ENCODE peak calls at places on chromosomes 6 and 20, in four cellular contexts. L is H1, J is GM12878, R is HepG2. D is an unnamed sample.

GRCh38 chr20:8318999-8319614 is 187.0 kb downstream of the PLCB1 start:
- DNase-seq in L (no peak), J (no peak), R (no peak), D (no peak)

GRCh38 chr20:539236-539635 is 4.4 kb downstream of the CSNK2A1 start:
- DNase-seq in L (no peak), J (no peak), R (no peak), D (no peak)

GRCh38 chr6:169839029-169839481 is 87.6 kb downstream of the ERMARD start:
- DNase-seq in L (no peak), J (no peak), R (no peak), D (no peak)

GRCh38 chr20:43525016-43525415 is 17.5 kb downstream of the L3MBTL1 start:
- DNase-seq in L (no peak), J (no peak), R (no peak), D (no peak)

GRCh38 chr6:141562181-141562800 is 570.4 kb upstream of the GJE1 start:
- DNase-seq in L (no peak), J (no peak), R (no peak), D (no peak)

GRCh38 chr6:81997091-81997926 is 244.8 kb upstream of the TENT5A start:
- DNase-seq in L (no peak), J (peak; percentile 57), R (no peak), D (no peak)

GRCh38 chr20:24208652-24209051 is 220.1 kb upstream of the GGTLC1 start:
- DNase-seq in L (no peak), J (no peak), R (peak; percentile 28), D (peak; percentile 22)

GRCh38 chr20:17682103-17682888 is at the start of gene RRBP1:
- DNase-seq in L (peak; percentile 93), J (peak; percentile 82), R (peak; percentile 98), D (peak; percentile 93)

GRCh38 chr6:108068618-108069017 is 5.9 kb downstream of the OSTM1 start:
- DNase-seq in L (no peak), J (peak; percentile 9), R (no peak), D (no peak)

GRCh38 chr6:150719099-150719767 is 119.5 kb downstream of the PLEKHG1 start:
- DNase-seq in L (no peak), J (no peak), R (no peak), D (no peak)
- H3K4me1 ChIP-seq in L (peaks cover 7% of the 10 kb centered on the region), J (peaks cover 19% of the 10 kb centered on the region), R (peaks cover 5% of the 10 kb centered on the region), D (no peaks in the 10 kb centered on the region)

GRCh38 chr6:38194589-38194988 is 375.1 kb downstream of the ZFAND3 start:
- DNase-seq in L (no peak), J (no peak), R (no peak), D (no peak)
- TF ChIP-seq SUZ12 in L (no peak), J (no peak), R (no peak), D (no peak)

GRCh38 chr6:80522556-80522955 is 416.1 kb downstream of the BCKDHB start:
- DNase-seq in L (no peak), J (no peak), R (no peak), D (no peak)

GRCh38 chr6:80520195-80520594 is 413.7 kb downstream of the BCKDHB start:
- DNase-seq in L (no peak), J (no peak), R (no peak), D (no peak)

GRCh38 chr6:80523029-80523428 is 416.6 kb downstream of the BCKDHB start:
- DNase-seq in L (no peak), J (no peak), R (no peak), D (no peak)

GRCh38 chr6:80527552-80528052 is 421.1 kb downstream of the BCKDHB start:
- DNase-seq in L (no peak), J (no peak), R (peak; percentile 93), D (no peak)

GRCh38 chr6:80523531-80523970 is 417.1 kb downstream of the BCKDHB start:
- DNase-seq in L (peak; percentile 64), J (no peak), R (no peak), D (peak; percentile 28)
- H3K4me3 ChIP-seq in L (no peak overlapping the region), J (no peak overlapping the region), R (no peak overlapping the region), D (no peak overlapping the region)

GRCh38 chr6:143971453-143971852 is 36.6 kb downstream of the PLAGL1 start:
- DNase-seq in L (no peak), J (no peak), R (no peak), D (no peak)
- H3K4me1 ChIP-seq in L (peaks cover 11% of the 10 kb centered on the region), J (no peaks in the 10 kb centered on the region), R (peaks cover 23% of the 10 kb centered on the region), D (no peaks in the 10 kb centered on the region)

GRCh38 chr20:50019466-50020256 is 36.9 kb downstream of the SNAI1 start:
- DNase-seq in L (no peak), J (no peak), R (no peak), D (no peak)
- TF ChIP-seq SUZ12 in L (no peak), J (no peak), R (no peak), D (no peak)

GRCh38 chr6:147297663-147298313 is 93.6 kb downstream of the STXBP5 start:
- DNase-seq in L (no peak), J (no peak), R (no peak), D (no peak)
- H3K4me3 ChIP-seq in L (no peak overlapping the region), J (no peak overlapping the region), R (no peak overlapping the region), D (no peak overlapping the region)

DNA sequence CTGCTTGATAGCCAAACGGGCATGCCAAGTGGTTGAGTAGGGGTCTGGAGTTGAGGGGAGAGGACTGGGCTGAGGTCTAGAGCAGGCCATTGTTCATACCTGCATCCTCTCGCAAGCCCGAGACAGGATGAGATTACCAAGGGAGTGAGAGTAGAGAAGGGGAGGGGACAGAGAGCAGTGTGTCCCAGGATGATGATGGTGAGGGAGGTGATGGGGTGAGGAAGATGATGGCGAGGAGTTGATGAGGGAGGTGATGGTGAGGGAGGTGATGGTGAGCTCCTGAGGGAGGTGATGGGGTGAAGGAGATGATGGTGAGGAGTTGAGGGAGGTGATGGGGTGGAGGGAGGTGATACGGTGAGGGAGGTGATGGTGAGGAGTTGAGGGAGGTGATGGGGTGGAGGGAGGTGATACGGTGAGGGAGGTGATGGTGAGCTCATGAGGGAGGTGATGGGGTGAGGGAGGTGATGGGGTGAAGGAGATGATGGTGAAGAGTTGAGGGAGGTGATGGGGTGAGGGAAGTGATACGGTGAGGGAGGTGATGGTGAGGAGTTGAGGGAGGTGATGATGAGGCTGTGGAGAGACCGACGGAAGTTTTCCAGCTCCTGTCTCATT is 6.4 kb downstream of the TMEM181 start:
- DNase-seq in L (no peak), J (no peak), R (no peak), D (no peak)
- H3K4me1 ChIP-seq in L (peaks cover 10% of the 10 kb centered on the region), J (peaks cover 4% of the 10 kb centered on the region), R (peaks cover 100% of the 10 kb centered on the region), D (peaks cover 12% of the 10 kb centered on the region)

GRCh38 chr6:135195045-135195444 is 13.9 kb downstream of the MYB start:
- DNase-seq in L (no peak), J (no peak), R (no peak), D (no peak)
- TF ChIP-seq SUZ12 in L (no peak), J (no peak), R (no peak), D (no peak)